ENCODE peak calls at places on chromosome 20, in six cellular contexts. One of them, this sample, is unnamed.

GRCh38 chr20:20677186-20677585 is 35.3 kb downstream of the RALGAPA2 start:
- DNase-seq in Right ventricle myocardium superior: no peak
- DNase-seq in NCI-H460: no peak
- DNase-seq in cardiac fibroblast: peak
- DNase-seq in ELF-1: no peak
- DNase-seq in GF-D8: no peak
- DNase-seq in this sample: no peak

GRCh38 chr20:34069341-34070078 is 42.5 kb downstream of the EIF2S2 start:
- DNase-seq in ELF-1: peak
- DNase-seq in GF-D8: peak
- DNase-seq in cardiac fibroblast: peak
- DNase-seq in Right ventricle myocardium superior: peak
- DNase-seq in NCI-H460: peak
- DNase-seq in this sample: peak

GRCh38 chr20:58843128-58843556 is 7.6 kb downstream of the GNAS-AS1 start:
- DNase-seq in Right ventricle myocardium superior: no peak
- DNase-seq in GF-D8: no peak
- DNase-seq in NCI-H460: no peak
- DNase-seq in ELF-1: peak
- DNase-seq in cardiac fibroblast: no peak
- DNase-seq in this sample: no peak

GRCh38 chr20:38117635-38118034 is 47.4 kb downstream of the TGM2 start:
- DNase-seq in cardiac fibroblast: peak
- DNase-seq in GF-D8: no peak
- DNase-seq in Right ventricle myocardium superior: no peak
- DNase-seq in ELF-1: no peak
- DNase-seq in NCI-H460: no peak
- DNase-seq in this sample: no peak

GRCh38 chr20:10861619-10862018 is 187.8 kb upstream of the JAG1 start:
- DNase-seq in GF-D8: no peak
- DNase-seq in cardiac fibroblast: no peak
- DNase-seq in ELF-1: no peak
- DNase-seq in Right ventricle myocardium superior: no peak
- DNase-seq in NCI-H460: no peak
- DNase-seq in this sample: no peak

GRCh38 chr20:15818651-15819071 is 754.6 kb downstream of the KIF16B start:
- DNase-seq in Right ventricle myocardium superior: no peak
- DNase-seq in GF-D8: no peak
- DNase-seq in ELF-1: no peak
- DNase-seq in NCI-H460: no peak
- DNase-seq in cardiac fibroblast: no peak
- DNase-seq in this sample: no peak

GRCh38 chr20:33609504-33609903 is 52.6 kb upstream of the C20orf144 start:
- DNase-seq in NCI-H460: no peak
- DNase-seq in Right ventricle myocardium superior: no peak
- DNase-seq in cardiac fibroblast: no peak
- DNase-seq in ELF-1: no peak
- DNase-seq in GF-D8: no peak
- DNase-seq in this sample: no peak

GRCh38 chr20:8853805-8854338 is 215.0 kb upstream of the PLCB4 start:
- DNase-seq in Right ventricle myocardium superior: no peak
- DNase-seq in ELF-1: peak
- DNase-seq in cardiac fibroblast: peak
- DNase-seq in NCI-H460: peak
- DNase-seq in GF-D8: no peak
- DNase-seq in this sample: no peak

GRCh38 chr20:10469599-10469998 is 34.5 kb downstream of the SLX4IP start:
- DNase-seq in Right ventricle myocardium superior: peak
- DNase-seq in NCI-H460: peak
- DNase-seq in GF-D8: peak
- DNase-seq in ELF-1: peak
- DNase-seq in cardiac fibroblast: peak
- DNase-seq in this sample: no peak

GRCh38 chr20:37316775-37317170 is 27.3 kb downstream of the MANBAL start:
- DNase-seq in ELF-1: no peak
- DNase-seq in GF-D8: no peak
- DNase-seq in Right ventricle myocardium superior: no peak
- DNase-seq in NCI-H460: no peak
- DNase-seq in cardiac fibroblast: no peak
- DNase-seq in this sample: no peak

GRCh38 chr20:3692706-3693294 is 11.0 kb upstream of the ADAM33 start:
- DNase-seq in Right ventricle myocardium superior: no peak
- DNase-seq in cardiac fibroblast: no peak
- DNase-seq in GF-D8: no peak
- DNase-seq in NCI-H460: no peak
- DNase-seq in ELF-1: no peak
- DNase-seq in this sample: no peak

GRCh38 chr20:57069442-57069841 is 197.0 kb downstream of the BMP7 start:
- DNase-seq in NCI-H460: no peak
- DNase-seq in GF-D8: no peak
- DNase-seq in ELF-1: no peak
- DNase-seq in Right ventricle myocardium superior: no peak
- DNase-seq in cardiac fibroblast: no peak
- DNase-seq in this sample: no peak

GRCh38 chr20:44218441-44218840 is 7.9 kb upstream of the OSER1 start:
- DNase-seq in ELF-1: no peak
- DNase-seq in NCI-H460: no peak
- DNase-seq in GF-D8: no peak
- DNase-seq in Right ventricle myocardium superior: no peak
- DNase-seq in cardiac fibroblast: no peak
- DNase-seq in this sample: no peak

GRCh38 chr20:25259788-25260254 is 11.9 kb downstream of the PYGB start:
- DNase-seq in cardiac fibroblast: no peak
- DNase-seq in Right ventricle myocardium superior: no peak
- DNase-seq in GF-D8: no peak
- DNase-seq in NCI-H460: no peak
- DNase-seq in ELF-1: no peak
- DNase-seq in this sample: no peak

GRCh38 chr20:41329435-41330342 is 10.9 kb upstream of the LPIN3 start:
- DNase-seq in cardiac fibroblast: peak
- DNase-seq in NCI-H460: peak
- DNase-seq in ELF-1: peak
- DNase-seq in GF-D8: peak
- DNase-seq in Right ventricle myocardium superior: peak
- DNase-seq in this sample: peak

GRCh38 chr20:651713-652610 is 1.0 kb downstream of the SRXN1 start:
- DNase-seq in NCI-H460: no peak
- DNase-seq in GF-D8: no peak
- DNase-seq in Right ventricle myocardium superior: peak
- DNase-seq in ELF-1: no peak
- DNase-seq in cardiac fibroblast: no peak
- DNase-seq in this sample: no peak

GRCh38 chr20:50283922-50284810 is 93.5 kb downstream of the CEBPB start:
- DNase-seq in NCI-H460: peak
- DNase-seq in ELF-1: no peak
- DNase-seq in cardiac fibroblast: peak
- DNase-seq in GF-D8: no peak
- DNase-seq in Right ventricle myocardium superior: peak
- DNase-seq in this sample: no peak

GRCh38 chr20:59614714-59615113 is 10.4 kb downstream of the PHACTR3 start:
- DNase-seq in cardiac fibroblast: no peak
- DNase-seq in GF-D8: no peak
- DNase-seq in ELF-1: no peak
- DNase-seq in Right ventricle myocardium superior: no peak
- DNase-seq in NCI-H460: no peak
- DNase-seq in this sample: no peak

GRCh38 chr20:48236001-48236400 is 450.7 kb upstream of the SULF2 start:
- DNase-seq in cardiac fibroblast: no peak
- DNase-seq in ELF-1: no peak
- DNase-seq in NCI-H460: no peak
- DNase-seq in GF-D8: no peak
- DNase-seq in Right ventricle myocardium superior: no peak
- DNase-seq in this sample: no peak

GRCh38 chr20:35618372-35619131 is 2.9 kb downstream of the SPAG4 start:
- DNase-seq in cardiac fibroblast: peak
- DNase-seq in NCI-H460: no peak
- DNase-seq in ELF-1: peak
- DNase-seq in GF-D8: no peak
- DNase-seq in Right ventricle myocardium superior: no peak
- DNase-seq in this sample: no peak

GRCh38 chr20:55678126-55678525 is 327.2 kb downstream of the CBLN4 start:
- DNase-seq in GF-D8: no peak
- DNase-seq in cardiac fibroblast: no peak
- DNase-seq in Right ventricle myocardium superior: no peak
- DNase-seq in ELF-1: no peak
- DNase-seq in NCI-H460: no peak
- DNase-seq in this sample: no peak

GRCh38 chr20:52269327-52269726 is 77.7 kb upstream of the ZFP64 start:
- DNase-seq in cardiac fibroblast: no peak
- DNase-seq in GF-D8: peak
- DNase-seq in ELF-1: no peak
- DNase-seq in Right ventricle myocardium superior: no peak
- DNase-seq in NCI-H460: no peak
- DNase-seq in this sample: no peak

GRCh38 chr20:46704714-46705377 is 4.6 kb upstream of the SLC2A10 start:
- DNase-seq in Right ventricle myocardium superior: no peak
- DNase-seq in NCI-H460: no peak
- DNase-seq in ELF-1: no peak
- DNase-seq in cardiac fibroblast: peak
- DNase-seq in GF-D8: no peak
- DNase-seq in this sample: no peak

GRCh38 chr20:8144282-8145245 is 12.5 kb downstream of the PLCB1 start:
- DNase-seq in cardiac fibroblast: peak
- DNase-seq in ELF-1: no peak
- DNase-seq in Right ventricle myocardium superior: no peak
- DNase-seq in NCI-H460: no peak
- DNase-seq in GF-D8: peak
- DNase-seq in this sample: no peak

GRCh38 chr20:1185781-1186334 is 1.1 kb upstream of the TMEM74B start:
- DNase-seq in ELF-1: peak
- DNase-seq in Right ventricle myocardium superior: peak
- DNase-seq in cardiac fibroblast: peak
- DNase-seq in GF-D8: peak
- DNase-seq in NCI-H460: peak
- DNase-seq in this sample: no peak

GRCh38 chr20:768426-768978 is at the start of gene SLC52A3:
- DNase-seq in GF-D8: no peak
- DNase-seq in ELF-1: peak
- DNase-seq in Right ventricle myocardium superior: peak
- DNase-seq in NCI-H460: no peak
- DNase-seq in cardiac fibroblast: no peak
- DNase-seq in this sample: no peak

This sample was measured in thoracic aorta.